ENCODE peak calls at places on chromosome 19, in seven cellular contexts. X is ELR; J is activated CD4-positive, alpha-beta memory T cell treated with anti-CD3 and anti-CD28 coated beads, Interleukin-2, amount 10 ng/mL, durations not matched to agents 7 days and 5 days; U is HTR-8/SVneo; M is hypothalamus; V is HL-60; Z is RCC 7860. D is an unnamed sample.

GRCh38 chr19:44581288-44581687 is 32.1 kb upstream of the IGSF23 start:
- DNase-seq in X (no peak), V (no peak), U (no peak), Z (no peak), J (no peak), M (no peak), D (no peak)

GRCh38 chr19:30450101-30450500 is 77.9 kb downstream of the ZNF536 start:
- DNase-seq in J (no peak), U (no peak), V (no peak), Z (no peak), M (peak), X (no peak), D (no peak)

GRCh38 chr19:39203372-39204341 is at the start of gene SYCN:
- DNase-seq in V (no peak), Z (no peak), X (no peak), J (no peak), U (no peak), M (no peak), D (no peak)

GRCh38 chr19:52923782-52924593 is 760 bp upstream of the ZNF888 start:
- DNase-seq in J (no peak), V (peak), X (peak), Z (peak), U (no peak), M (peak), D (no peak)

GRCh38 chr19:6087074-6087506 is 23.2 kb downstream of the RFX2 start:
- DNase-seq in J (no peak), X (no peak), U (no peak), M (no peak), V (no peak), Z (peak), D (no peak)

GRCh38 chr19:7418575-7418974 is 69.8 kb downstream of the ARHGEF18 start:
- DNase-seq in U (no peak), Z (no peak), J (no peak), M (no peak), V (no peak), X (no peak), D (no peak)

GRCh38 chr19:12580180-12580694 is 29.0 kb upstream of the ZNF564 start:
- DNase-seq in Z (peak), V (no peak), M (no peak), J (no peak), U (peak), X (peak), D (no peak)

GRCh38 chr19:15584541-15585115 is 30.4 kb upstream of the CYP4F8 start:
- DNase-seq in J (peak), V (peak), U (peak), X (peak), M (peak), Z (peak), D (peak)

GRCh38 chr19:35718345-35719041 is 690 bp downstream of the KMT2B start:
- DNase-seq in Z (no peak), U (no peak), V (peak), M (no peak), X (peak), J (peak), D (peak)

GRCh38 chr19:1411255-1412191 is 4.1 kb downstream of the DAZAP1 start:
- DNase-seq in V (no peak), M (peak), J (peak), U (no peak), X (peak), Z (no peak), D (no peak)

GRCh38 chr19:40286235-40286530 is 1.0 kb upstream of the AKT2 start:
- DNase-seq in V (no peak), Z (no peak), U (no peak), X (no peak), J (no peak), M (no peak), D (no peak)

GRCh38 chr19:49975051-49975450 is 14.1 kb upstream of the SIGLEC11 start:
- DNase-seq in Z (no peak), M (no peak), U (no peak), V (no peak), X (no peak), J (no peak), D (no peak)

GRCh38 chr19:50334741-50335421 is 5.7 kb upstream of the KCNC3 start:
- DNase-seq in V (no peak), X (no peak), Z (no peak), M (no peak), U (no peak), J (no peak), D (no peak)

GRCh38 chr19:3693030-3693925 is 7.0 kb downstream of the PIP5K1C start:
- DNase-seq in J (no peak), X (no peak), V (no peak), M (no peak), Z (no peak), U (no peak), D (no peak)

GRCh38 chr19:23698711-23699520 is 11.9 kb upstream of the ZNF675 start:
- DNase-seq in M (no peak), U (no peak), Z (no peak), V (no peak), J (no peak), X (peak), D (no peak)

GRCh38 chr19:17686027-17686511 is 2.1 kb downstream of the UNC13A start:
- DNase-seq in X (no peak), U (no peak), V (no peak), Z (no peak), M (peak), J (no peak), D (no peak)

GRCh38 chr19:54159352-54160181 is at the start of gene LENG1:
- DNase-seq in X (peak), U (peak), J (peak), M (peak), Z (peak), V (peak), D (peak)

GRCh38 chr19:1533510-1534150 is 9.8 kb downstream of the PLK5 start:
- DNase-seq in V (no peak), Z (no peak), M (no peak), U (no peak), X (no peak), J (no peak), D (no peak)

GRCh38 chr19:58554494-58555368 is at the start of gene CHMP2A:
- DNase-seq in U (peak), V (peak), X (peak), M (no peak), J (peak), Z (peak), D (peak)

GRCh38 chr19:10289167-10289835 is 451 bp upstream of the ICAM5 start:
- DNase-seq in M (no peak), X (peak), U (no peak), V (peak), J (peak), Z (no peak), D (no peak)

GRCh38 chr19:46386151-46386550 is 27.2 kb downstream of the CCDC8 start:
- DNase-seq in X (no peak), Z (no peak), J (no peak), V (no peak), U (no peak), M (no peak), D (no peak)

GRCh38 chr19:13097331-13098258 is 5.1 kb downstream of the LYL1 start:
- DNase-seq in M (no peak), Z (no peak), X (no peak), U (no peak), V (peak), J (no peak), D (no peak)

GRCh38 chr19:30969586-30969985 is 379.6 kb downstream of the TSHZ3 start:
- DNase-seq in X (no peak), V (no peak), Z (no peak), M (no peak), U (no peak), J (no peak), D (no peak)

GRCh38 chr19:53865918-53866696 is 1.6 kb upstream of the MYADM start:
- DNase-seq in M (peak), Z (peak), J (peak), V (peak), X (peak), U (no peak), D (peak)

GRCh38 chr19:55376381-55376933 is at the start of gene TMEM190:
- DNase-seq in U (no peak), J (no peak), V (no peak), Z (no peak), X (no peak), M (no peak), D (no peak)